ENCODE peak calls at places on chromosomes 12 and 14, in nine cellular contexts. T is psoas muscle; O is pancreas; X is NCI-H146; A is stimulated activated CD8-positive, alpha-beta memory T cell treated with anti-CD3 and anti-CD28 coated beads, Interleukin-15, amount 100 ng/mL, for 24 hours; P is mucosa of descending colon; Q is dermis blood vessel endothelial cell; B is EH; E is endothelial cell. S is an unnamed sample.
A peak's percentile ranks its signal among the peaks of the same experiment; 100 is the strongest.

GRCh38 chr14:105854600-105855245 is 328.3 kb downstream of the TMEM121 start:
- DNase-seq in T (no peak), O (no peak), X (no peak), A (no peak), P (no peak), Q (no peak), B (no peak), E (no peak), S (no peak)

GRCh38 chr14:21734457-21735074 is 60.9 kb upstream of the OR4E1 start:
- DNase-seq in T (no peak), O (no peak), X (peak; percentile 9), A (no peak), P (no peak), Q (peak; percentile 78), B (peak; percentile 3), E (peak; percentile 36), S (peak; percentile 42)

GRCh38 chr12:78611504-78611903 is 253.1 kb upstream of the SYT1 start:
- DNase-seq in T (no peak), O (no peak), X (no peak), A (no peak), P (no peak), Q (no peak), B (no peak), E (no peak), S (no peak)

GRCh38 chr12:70919597-70920035 is 922 bp downstream of the PTPRR start:
- DNase-seq in T (no peak), O (no peak), X (no peak), A (no peak), P (no peak), Q (peak; percentile 1), B (no peak), E (peak; percentile 17), S (peak; percentile 26)

GRCh38 chr12:116897476-116897875 is 13.3 kb upstream of the FBXW8 start:
- DNase-seq in T (no peak), O (no peak), X (no peak), A (no peak), P (no peak), Q (no peak), B (no peak), E (no peak), S (no peak)

GRCh38 chr12:12722351-12723146 is 5.4 kb downstream of the CDKN1B start:
- DNase-seq in T (no peak), O (no peak), X (no peak), A (no peak), P (no peak), Q (peak; percentile 53), B (peak; percentile 54), E (no peak), S (peak; percentile 16)

GRCh38 chr12:57372233-57372632 is 58.6 kb downstream of the R3HDM2 start:
- DNase-seq in T (no peak), O (peak; percentile 26), X (no peak), A (no peak), P (no peak), Q (peak; percentile 3), B (peak; percentile 76), E (no peak), S (no peak)

GRCh38 chr12:127051139-127051538 is 1215.8 kb upstream of the TMEM132C start:
- DNase-seq in T (no peak), O (no peak), X (no peak), A (no peak), P (no peak), Q (no peak), B (no peak), E (no peak), S (no peak)

GRCh38 chr12:23140710-23141109 is 515.7 kb downstream of the ETNK1 start:
- DNase-seq in T (no peak), O (no peak), X (no peak), A (no peak), P (no peak), Q (no peak), B (no peak), E (no peak), S (no peak)

S was measured in NCI-H748 treated with DMSO at 0.1 percent for 48 hours.